ENCODE peak calls at places on chromosome 14, in six cellular contexts. S is IMR-90; O is mesothelial cell of epicardium; Z is activated CD4-positive, alpha-beta T cell treated with anti-CD3 and anti-CD28 coated beads, Interleukin-2, amount 50 U/mL, for 1 hour; N is Calu3; J is CD8-positive, alpha-beta memory T cell. V is an unnamed sample.

GRCh38 chr14:70472253-70473159 is 20.5 kb downstream of the ADAM21 start:
- DNase-seq in S (no peak), N (no peak), J (no peak), Z (no peak), O (no peak), V (no peak)

GRCh38 chr14:36942522-36943245 is 229.7 kb downstream of the SLC25A21 start:
- DNase-seq in J (no peak), N (no peak), Z (no peak), S (peak; percentile 48), O (no peak), V (no peak)

GRCh38 chr14:93042968-93043940 is 72.5 kb downstream of the ITPK1 start:
- DNase-seq in O (no peak), J (no peak), Z (no peak), S (peak; percentile 63), N (peak; percentile 96), V (no peak)

GRCh38 chr14:75184447-75184846 is 8.0 kb upstream of the TMED10 start:
- DNase-seq in O (no peak), N (no peak), S (peak; percentile 57), J (no peak), Z (no peak), V (no peak)

GRCh38 chr14:20427231-20428009 is 8.5 kb downstream of the KLHL33 start:
- DNase-seq in J (no peak), O (no peak), Z (no peak), N (no peak), S (peak; percentile 71), V (no peak)

GRCh38 chr14:33237102-33237501 is 298.4 kb downstream of the NPAS3 start:
- DNase-seq in S (no peak), O (no peak), J (no peak), Z (no peak), N (no peak), V (no peak)

GRCh38 chr14:53391631-53392030 is 238.5 kb upstream of the DDHD1 start:
- DNase-seq in N (no peak), O (no peak), S (peak; percentile 90), J (no peak), Z (no peak), V (no peak)

GRCh38 chr14:34170891-34171290 is 220.0 kb upstream of the EGLN3 start:
- DNase-seq in J (no peak), O (no peak), Z (no peak), S (no peak), N (no peak), V (no peak)

GRCh38 chr14:77674931-77675330 is 32.9 kb downstream of the ALKBH1 start:
- DNase-seq in Z (no peak), N (no peak), O (no peak), J (no peak), S (no peak), V (no peak)

GRCh38 chr14:51792819-51793218 is 67.6 kb upstream of the GNG2 start:
- DNase-seq in O (no peak), S (peak; percentile 84), Z (no peak), J (no peak), N (no peak), V (no peak)

GRCh38 chr14:96629082-96629481 is 126.9 kb downstream of the PAPOLA start:
- DNase-seq in N (no peak), Z (no peak), J (no peak), S (no peak), O (no peak), V (no peak)

GRCh38 chr14:39459795-39460478 is 27.7 kb upstream of the FBXO33 start:
- DNase-seq in Z (no peak), S (no peak), N (no peak), J (no peak), O (no peak), V (no peak)

GRCh38 chr14:50351016-50351415 is 38.9 kb downstream of the DMAC2L start:
- DNase-seq in N (no peak), S (peak; percentile 55), Z (no peak), O (no peak), J (no peak), V (no peak)

GRCh38 chr14:65321370-65321875 is 91.1 kb upstream of the FUT8 start:
- DNase-seq in J (no peak), O (no peak), Z (no peak), N (no peak), S (no peak), V (no peak)

GRCh38 chr14:32201196-32201815 is 539 bp upstream of the RNU6-7 start:
- DNase-seq in J (peak; percentile 54), Z (peak; percentile 62), O (peak; percentile 81), S (peak; percentile 33), N (peak; percentile 91), V (peak; percentile 70)

GRCh38 chr14:80781968-80782367 is 159.6 kb downstream of the CEP128 start:
- DNase-seq in O (no peak), J (no peak), N (no peak), Z (no peak), S (peak; percentile 47), V (no peak)

GRCh38 chr14:75861161-75861621 is 120.6 kb downstream of the TGFB3 start:
- DNase-seq in Z (no peak), N (no peak), O (no peak), S (peak; percentile 87), J (no peak), V (no peak)

GRCh38 chr14:66038214-66038977 is 447.8 kb upstream of the CCDC196 start:
- DNase-seq in J (no peak), O (no peak), S (peak; percentile 0), Z (no peak), N (peak; percentile 34), V (no peak)

GRCh38 chr14:61764342-61765122 is 2.3 kb downstream of the SNAPC1 start:
- DNase-seq in S (no peak), J (no peak), Z (no peak), N (no peak), O (no peak), V (no peak)

GRCh38 chr14:102929349-102930137 is 7.1 kb downstream of the AMN start:
- DNase-seq in J (no peak), S (no peak), Z (no peak), N (no peak), O (no peak), V (no peak)

GRCh38 chr14:24312736-24313507 is 1.6 kb downstream of the LTB4R start:
- DNase-seq in J (no peak), O (no peak), N (no peak), S (peak; percentile 22), Z (no peak), V (peak; percentile 39)

GRCh38 chr14:63205850-63206249 is 1.6 kb downstream of the RHOJ start:
- DNase-seq in J (no peak), S (peak; percentile 28), O (no peak), Z (no peak), N (no peak), V (no peak)

GRCh38 chr14:59481407-59482119 is 2.6 kb downstream of the L3HYPDH start:
- DNase-seq in S (peak; percentile 60), J (no peak), O (no peak), Z (no peak), N (no peak), V (no peak)

GRCh38 chr14:33393155-33393894 is 454.6 kb downstream of the NPAS3 start:
- DNase-seq in O (no peak), Z (no peak), N (no peak), S (no peak), J (no peak), V (no peak)

GRCh38 chr14:104542871-104543830 is 36.4 kb upstream of the C14orf180 start:
- DNase-seq in O (no peak), N (no peak), Z (no peak), J (no peak), S (no peak), V (no peak)

GRCh38 chr14:59190372-59190771 is 1.9 kb downstream of the DAAM1 start:
- DNase-seq in Z (no peak), J (no peak), O (no peak), S (no peak), N (peak; percentile 7), V (no peak)

GRCh38 chr14:65100905-65101541 is 1.3 kb downstream of the MAX start:
- DNase-seq in Z (no peak), N (no peak), J (no peak), S (no peak), O (no peak), V (no peak)

GRCh38 chr14:69012251-69012953 is 33.3 kb upstream of the ACTN1 start:
- DNase-seq in J (no peak), O (no peak), N (no peak), S (peak; percentile 61), Z (no peak), V (no peak)

V was measured in activated T-helper 2 cell treated with anti-CD3 and anti-CD28 coated beads, Interferon-gamma antibody, Interleukin-2, Interleukin-4, amounts not matched to agents 10 μg/mL and 5 μg/mL and 100 μg/mL, durations not matched to agents 14 hours and 24 hours and 36 hours.